ENCODE peak calls at places on chromosomes 7 and 10, in nine cellular contexts. E is mucosa of descending colon; F is mammary epithelial cell; S is HEK293T; K is GM12865; C is cerebellum; B is activated T-cell treated with anti-CD3 and anti-CD28 coated beads for 48 hours; W is brain microvascular endothelial cell; R is activated naive CD8-positive, alpha-beta T cell treated with anti-CD3 and anti-CD28 coated beads, Interleukin-2, amount 50 U/mL, for 24 hours. O is an unnamed sample.

GRCh38 chr10:132294561-132295320 is 13.0 kb downstream of the STK32C start:
- DNase-seq in E (peak), F (no peak), S (peak), K (no peak), C (no peak), B (no peak), W (no peak), R (no peak), O (no peak)

GRCh38 chr10:132206806-132207535 is 20.2 kb downstream of the DPYSL4 start:
- DNase-seq in E (no peak), F (no peak), S (no peak), K (no peak), C (no peak), B (no peak), W (no peak), R (no peak), O (no peak)

GRCh38 chr7:28405662-28406061 is 6.7 kb upstream of the CREB5 start:
- DNase-seq in E (no peak), F (peak), S (no peak), K (no peak), C (no peak), B (no peak), W (peak), R (peak), O (no peak)

GRCh38 chr7:82985144-82985802 is 177.4 kb downstream of the PCLO start:
- DNase-seq in E (no peak), F (peak), S (no peak), K (no peak), C (peak), B (no peak), W (no peak), R (no peak), O (no peak)

GRCh38 chr7:129805086-129805719 is 147.6 kb downstream of the UBE2H start:
- DNase-seq in E (no peak), F (no peak), S (no peak), K (no peak), C (no peak), B (no peak), W (no peak), R (no peak), O (no peak)

GRCh38 chr10:71588685-71589084 is 130.9 kb downstream of the C10orf105 start:
- DNase-seq in E (no peak), F (no peak), S (no peak), K (no peak), C (no peak), B (no peak), W (no peak), R (no peak), O (no peak)

GRCh38 chr10:90125966-90126600 is 424.7 kb downstream of the KIF20B start:
- DNase-seq in E (no peak), F (peak), S (no peak), K (no peak), C (no peak), B (no peak), W (peak), R (no peak), O (no peak)

GRCh38 chr7:132134814-132135445 is 441.3 kb downstream of the PLXNA4 start:
- DNase-seq in E (no peak), F (no peak), S (no peak), K (no peak), C (no peak), B (no peak), W (no peak), R (no peak), O (no peak)

GRCh38 chr10:119222531-119222930 is 15.2 kb downstream of the GRK5 start:
- DNase-seq in E (no peak), F (no peak), S (no peak), K (no peak), C (no peak), B (no peak), W (no peak), R (no peak), O (no peak)

GRCh38 chr10:130737622-130738021 is 573.9 kb downstream of the TCERG1L start:
- DNase-seq in E (no peak), F (peak), S (no peak), K (no peak), C (no peak), B (no peak), W (no peak), R (no peak), O (no peak)

GRCh38 chr10:48531486-48531885 is 73.4 kb downstream of the ARHGAP22 start:
- DNase-seq in E (no peak), F (no peak), S (no peak), K (no peak), C (no peak), B (no peak), W (no peak), R (no peak), O (no peak)

GRCh38 chr10:132606536-132607316 is 69.1 kb downstream of the INPP5A start:
- DNase-seq in E (no peak), F (no peak), S (no peak), K (no peak), C (peak), B (no peak), W (peak), R (no peak), O (no peak)

GRCh38 chr7:10412426-10413019 is 561.1 kb upstream of the PHF14 start:
- DNase-seq in E (no peak), F (peak), S (peak), K (peak), C (peak), B (no peak), W (peak), R (peak), O (no peak)

GRCh38 chr7:25619963-25620799 is 391.9 kb upstream of the NPVF start:
- DNase-seq in E (no peak), F (no peak), S (no peak), K (no peak), C (peak), B (no peak), W (no peak), R (peak), O (no peak)

GRCh38 chr10:30371954-30372353 is 22.9 kb upstream of the MTPAP start:
- DNase-seq in E (no peak), F (no peak), S (no peak), K (no peak), C (no peak), B (no peak), W (no peak), R (no peak), O (no peak)

GRCh38 chr7:83267141-83267631 is 104.5 kb upstream of the PCLO start:
- DNase-seq in E (no peak), F (no peak), S (peak), K (no peak), C (no peak), B (no peak), W (no peak), R (no peak), O (no peak)

GRCh38 chr10:121978511-121978910 is 3.5 kb upstream of the NSMCE4A start:
- DNase-seq in E (no peak), F (no peak), S (no peak), K (no peak), C (no peak), B (no peak), W (no peak), R (no peak), O (no peak)

GRCh38 chr10:11616021-11616420 is 4.6 kb upstream of the USP6NL start:
- DNase-seq in E (no peak), F (no peak), S (no peak), K (no peak), C (no peak), B (no peak), W (peak), R (no peak), O (no peak)

GRCh38 chr7:492714-493065 is 27.0 kb downstream of the PDGFA start:
- DNase-seq in E (peak), F (no peak), S (no peak), K (no peak), C (no peak), B (no peak), W (no peak), R (no peak), O (no peak)

GRCh38 chr7:70764004-70764691 is 367.8 kb upstream of the GALNT17 start:
- DNase-seq in E (no peak), F (no peak), S (no peak), K (peak), C (no peak), B (no peak), W (no peak), R (no peak), O (peak)

GRCh38 chr10:32211046-32211363 is 136.0 kb downstream of the EPC1 start:
- DNase-seq in E (no peak), F (no peak), S (no peak), K (no peak), C (no peak), B (no peak), W (no peak), R (no peak), O (no peak)

GRCh38 chr10:78528749-78529204 is 495.1 kb downstream of the RPS24 start:
- DNase-seq in E (no peak), F (no peak), S (no peak), K (no peak), C (no peak), B (no peak), W (no peak), R (no peak), O (no peak)

GRCh38 chr7:38318803-38319416 is 45.5 kb upstream of the TARP start:
- DNase-seq in E (no peak), F (peak), S (peak), K (peak), C (peak), B (no peak), W (peak), R (no peak), O (no peak)

GRCh38 chr10:12241810-12242529 is 46.0 kb downstream of the CDC123 start:
- DNase-seq in E (no peak), F (peak), S (no peak), K (peak), C (no peak), B (peak), W (peak), R (peak), O (peak)

GRCh38 chr7:138167869-138168296 is 91.6 kb downstream of the AKR1D1 start:
- DNase-seq in E (no peak), F (no peak), S (no peak), K (no peak), C (no peak), B (no peak), W (no peak), R (no peak), O (no peak)

GRCh38 chr7:122248472-122248871 is 56.1 kb downstream of the FEZF1 start:
- DNase-seq in E (no peak), F (peak), S (no peak), K (no peak), C (no peak), B (no peak), W (no peak), R (no peak), O (no peak)

GRCh38 chr10:78862328-78862640 is 206.5 kb upstream of the ZMIZ1 start:
- DNase-seq in E (no peak), F (peak), S (no peak), K (no peak), C (no peak), B (no peak), W (no peak), R (no peak), O (no peak)

GRCh38 chr10:108439397-108439796 is 1274.9 kb upstream of the SORCS1 start:
- DNase-seq in E (no peak), F (no peak), S (no peak), K (no peak), C (no peak), B (no peak), W (no peak), R (no peak), O (no peak)

GRCh38 chr7:16492513-16493062 is 27.1 kb upstream of the SOSTDC1 start:
- DNase-seq in E (no peak), F (peak), S (no peak), K (no peak), C (no peak), B (no peak), W (peak), R (no peak), O (no peak)

GRCh38 chr10:1094112-1095057 is 38.2 kb downstream of the WDR37 start:
- DNase-seq in E (no peak), F (peak), S (no peak), K (peak), C (no peak), B (peak), W (no peak), R (peak), O (peak)

GRCh38 chr10:70773965-70774809 is 11.0 kb downstream of the TBATA start:
- DNase-seq in E (peak), F (no peak), S (no peak), K (no peak), C (no peak), B (no peak), W (no peak), R (no peak), O (no peak)

GRCh38 chr7:92732451-92733036 is 103.8 kb downstream of the CDK6 start:
- DNase-seq in E (no peak), F (no peak), S (no peak), K (no peak), C (no peak), B (no peak), W (no peak), R (no peak), O (no peak)

GRCh38 chr10:70568781-70569495 is 33.6 kb downstream of the PRF1 start:
- DNase-seq in E (no peak), F (no peak), S (no peak), K (no peak), C (peak), B (no peak), W (no peak), R (no peak), O (no peak)

GRCh38 chr10:108365541-108365940 is 1201.0 kb upstream of the SORCS1 start:
- DNase-seq in E (no peak), F (no peak), S (no peak), K (no peak), C (no peak), B (no peak), W (no peak), R (no peak), O (no peak)

GRCh38 chr10:73585223-73585784 is 5.8 kb downstream of the USP54 start:
- DNase-seq in E (no peak), F (peak), S (no peak), K (no peak), C (no peak), B (no peak), W (peak), R (no peak), O (no peak)

GRCh38 chr7:135879238-135879637 is 97.9 kb downstream of the MTPN start:
- DNase-seq in E (no peak), F (peak), S (no peak), K (no peak), C (no peak), B (no peak), W (peak), R (no peak), O (no peak)

GRCh38 chr10:13016886-13017285 is 15.4 kb upstream of the CCDC3 start:
- DNase-seq in E (no peak), F (no peak), S (no peak), K (no peak), C (no peak), B (no peak), W (peak), R (no peak), O (no peak)

GRCh38 chr7:256461-256940 is 33.5 kb upstream of the FOXL3 start:
- DNase-seq in E (peak), F (no peak), S (no peak), K (no peak), C (no peak), B (no peak), W (no peak), R (no peak), O (no peak)

GRCh38 chr10:114748270-114748669 is 73.3 kb upstream of the FHIP2A start:
- DNase-seq in E (no peak), F (no peak), S (no peak), K (no peak), C (no peak), B (no peak), W (no peak), R (no peak), O (no peak)